ENCODE peak calls at places on chromosome 20, in eight cellular contexts. E is upper lobe of left lung, Q is HCT116, P is Panc1, T is K562, O is HepG2, V is GM23338, U is GM12878. A is an unnamed sample.

GRCh38 chr20:42556575-42556974 is 633.1 kb downstream of the PTPRT start:
- ATAC-seq in T (no peak), O (no peak), V (no peak), P (no peak), E (no peak), U (no peak), Q (no peak), A (no peak)

GRCh38 chr20:64261138-64261537 is 5.6 kb downstream of the PCMTD2 start:
- ATAC-seq in V (no peak), P (no peak), E (peak; percentile 38), O (no peak), Q (no peak), T (no peak), U (no peak), A (peak; percentile 86)

GRCh38 chr20:58313366-58313765 is 3.9 kb downstream of the RAB22A start:
- ATAC-seq in V (no peak), E (no peak), O (no peak), T (no peak), Q (no peak), U (peak; percentile 61), P (no peak), A (no peak)

GRCh38 chr20:37290158-37290810 is 829 bp downstream of the MANBAL start:
- ATAC-seq in Q (no peak), O (peak; percentile 13), E (no peak), T (peak; percentile 20), V (no peak), U (no peak), P (no peak), A (no peak)

GRCh38 chr20:12581644-12582350 is 427.0 kb upstream of the SPTLC3 start:
- ATAC-seq in Q (no peak), V (no peak), U (no peak), T (no peak), O (no peak), E (no peak), P (no peak), A (no peak)

GRCh38 chr20:22763257-22763906 is 179.0 kb upstream of the FOXA2 start:
- ATAC-seq in Q (peak; percentile 59), U (no peak), E (peak; percentile 38), P (no peak), T (no peak), O (no peak), V (no peak), A (peak; percentile 46)

GRCh38 chr20:43752561-43753301 is 25.9 kb upstream of the GTSF1L start:
- ATAC-seq in U (peak; percentile 75), P (no peak), E (peak; percentile 59), V (no peak), O (no peak), Q (no peak), T (peak; percentile 21), A (no peak)

GRCh38 chr20:51767018-51767866 is 948 bp downstream of the ATP9A start:
- ATAC-seq in P (peak; percentile 96), U (peak; percentile 91), Q (peak; percentile 95), E (peak; percentile 87), V (peak; percentile 94), O (peak; percentile 94), T (peak; percentile 93), A (peak; percentile 82)

GRCh38 chr20:10790013-10790412 is 116.2 kb upstream of the JAG1 start:
- ATAC-seq in P (no peak), V (no peak), Q (no peak), U (no peak), O (peak; percentile 81), E (no peak), T (no peak), A (no peak)

GRCh38 chr20:59994697-59995122 is 36.5 kb downstream of the CDH26 start:
- ATAC-seq in O (no peak), E (peak; percentile 58), V (peak; percentile 97), U (no peak), P (no peak), T (peak; percentile 51), Q (peak; percentile 86), A (peak; percentile 50)

GRCh38 chr20:18055261-18055660 is 2.5 kb downstream of the OVOL2 start:
- ATAC-seq in Q (no peak), P (no peak), E (no peak), T (no peak), U (no peak), V (peak; percentile 4), O (no peak), A (no peak)

GRCh38 chr20:50541606-50542041 is 31.4 kb downstream of the PTPN1 start:
- ATAC-seq in O (no peak), Q (peak; percentile 58), P (peak; percentile 46), E (peak; percentile 44), U (peak; percentile 75), V (no peak), T (peak; percentile 79), A (no peak)

GRCh38 chr20:5135363-5136012 is 8.7 kb downstream of the CDS2 start:
- ATAC-seq in P (no peak), U (peak; percentile 87), Q (no peak), E (no peak), V (peak; percentile 29), T (no peak), O (no peak), A (peak; percentile 36)

GRCh38 chr20:39081255-39081654 is 119.1 kb downstream of the DHX35 start:
- ATAC-seq in T (peak; percentile 93), E (peak; percentile 85), V (peak; percentile 92), P (peak; percentile 94), Q (peak; percentile 92), U (peak; percentile 97), O (peak; percentile 90), A (peak; percentile 79)

GRCh38 chr20:46240065-46240464 is 68.2 kb downstream of the CDH22 start:
- ATAC-seq in T (no peak), Q (no peak), P (no peak), E (no peak), U (no peak), V (no peak), O (no peak), A (no peak)

GRCh38 chr20:2652724-2653510 is 485 bp downstream of the NOP56 start:
- ATAC-seq in Q (peak; percentile 41), O (peak; percentile 58), V (peak; percentile 53), T (peak; percentile 70), P (peak; percentile 56), E (peak; percentile 80), U (peak; percentile 71), A (peak; percentile 55)
- TF ChIP-seq POLR2AphosphoS5 in Q (no peak), O (no peak), V (no peak), T (no peak), P (no peak), E (no peak), U (peak; percentile 72), A (no peak)

GRCh38 chr20:44938637-44939036 is 21.6 kb downstream of the TOMM34 start:
- ATAC-seq in T (no peak), P (no peak), Q (no peak), E (no peak), O (no peak), U (no peak), V (no peak), A (no peak)

GRCh38 chr20:44943828-44944227 is 16.4 kb downstream of the TOMM34 start:
- ATAC-seq in V (no peak), P (no peak), U (no peak), T (no peak), O (no peak), E (no peak), Q (no peak), A (no peak)

GRCh38 chr20:44945261-44945660 is 14.9 kb downstream of the TOMM34 start:
- ATAC-seq in E (no peak), Q (no peak), U (no peak), V (no peak), T (no peak), O (no peak), P (no peak), A (no peak)

GRCh38 chr20:44941292-44941691 is 18.9 kb downstream of the TOMM34 start:
- ATAC-seq in E (no peak), V (no peak), U (no peak), T (peak; percentile 12), O (no peak), P (no peak), Q (no peak), A (no peak)

DNA sequence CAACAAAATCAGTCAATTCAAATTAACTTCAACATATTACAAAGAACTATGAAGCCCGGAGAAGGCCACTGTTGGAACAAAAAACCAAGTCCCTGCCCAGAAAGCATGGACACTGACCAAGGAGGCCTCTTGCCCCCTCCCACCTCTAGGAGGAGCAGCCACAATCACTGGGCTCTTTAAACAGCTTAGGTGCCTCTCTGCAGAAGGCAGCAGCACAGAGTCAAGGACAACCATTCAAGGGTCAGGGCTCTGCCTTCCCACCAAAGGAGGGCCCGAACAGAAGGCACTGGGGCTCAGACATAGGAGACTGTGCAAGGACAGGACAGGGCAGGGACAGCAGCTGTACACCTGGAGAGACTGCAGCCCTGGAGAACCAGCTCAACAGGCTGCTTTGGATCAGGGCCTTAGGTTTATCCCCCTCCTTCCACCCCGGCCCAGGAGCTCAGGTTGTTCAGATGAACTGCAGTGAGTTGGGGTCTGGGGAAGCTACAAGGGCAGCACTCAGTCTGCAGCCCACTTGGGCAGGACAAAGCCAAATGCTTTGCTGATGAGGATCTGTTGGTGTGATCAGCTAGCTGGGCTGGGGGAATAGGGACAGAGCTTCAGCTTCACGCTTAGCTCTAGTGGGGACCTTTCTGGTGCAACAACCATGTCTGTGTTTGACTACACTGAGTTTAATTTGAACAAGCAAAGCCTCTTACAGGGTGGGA is 17.8 kb downstream of the TOMM34 start:
- ATAC-seq in E (no peak), P (no peak), U (no peak), Q (peak; percentile 65), O (peak; percentile 75), V (peak; percentile 83), T (peak; percentile 87), A (no peak)
- H3K36me3 ChIP-seq in E (peaks cover 51% of the 10 kb centered on the region), P (peaks cover 27% of the 10 kb centered on the region), U (peaks cover 33% of the 10 kb centered on the region), Q (peaks cover 67% of the 10 kb centered on the region), O (peaks cover 53% of the 10 kb centered on the region), V (peaks cover 24% of the 10 kb centered on the region), T (peaks cover 90% of the 10 kb centered on the region), A (no peaks in the 10 kb centered on the region)

GRCh38 chr20:21554376-21554890 is 40.6 kb upstream of the NKX2-2 start:
- ATAC-seq in U (no peak), O (no peak), E (no peak), T (no peak), V (no peak), Q (no peak), P (no peak), A (no peak)
- TF ChIP-seq POLR2AphosphoS5 in U (no peak), O (no peak), E (no peak), T (no peak), V (no peak), Q (no peak), P (no peak), A (no peak)

GRCh38 chr20:25510721-25511120 is 74.6 kb downstream of the NINL start:
- ATAC-seq in U (no peak), P (no peak), Q (no peak), T (no peak), V (no peak), O (no peak), E (no peak), A (no peak)

GRCh38 chr20:25508083-25508770 is 77.1 kb downstream of the NINL start:
- ATAC-seq in U (no peak), P (peak; percentile 49), V (peak; percentile 38), O (peak; percentile 96), Q (peak; percentile 20), T (no peak), E (no peak), A (peak; percentile 42)

GRCh38 chr20:25511183-25511582 is 74.1 kb downstream of the NINL start:
- ATAC-seq in U (no peak), T (no peak), V (no peak), Q (no peak), P (no peak), O (no peak), E (no peak), A (no peak)

GRCh38 chr20:25509084-25509483 is 76.2 kb downstream of the NINL start:
- ATAC-seq in O (no peak), U (no peak), T (no peak), E (no peak), V (no peak), P (no peak), Q (no peak), A (no peak)

GRCh38 chr20:25510202-25510601 is 75.1 kb downstream of the NINL start:
- ATAC-seq in Q (no peak), T (no peak), V (no peak), E (no peak), O (no peak), U (no peak), P (no peak), A (no peak)
- H3K36me3 ChIP-seq in Q (no peaks in the 10 kb centered on the region), T (no peaks in the 10 kb centered on the region), V (peaks cover 40% of the 10 kb centered on the region), E (peaks cover 16% of the 10 kb centered on the region), O (peaks cover 48% of the 10 kb centered on the region), U (no peaks in the 10 kb centered on the region), P (peaks cover 7% of the 10 kb centered on the region), A (peaks cover 91% of the 10 kb centered on the region)